ENCODE peak calls at places on chromosomes 7 and 10, in six cellular contexts. P is SK-N-SH, S is fibroblast of lung, K is GM23248, W is HepG2, R is astrocyte. O is an unnamed sample.

GRCh38 chr10:132153616-132154217 is 33.0 kb upstream of the DPYSL4 start:
- DNase-seq in P (no peak), S (no peak), K (no peak), W (no peak), R (no peak), O (no peak)

GRCh38 chr7:35691827-35692307 is 3.1 kb downstream of the HERPUD2 start:
- DNase-seq in P (peak; percentile 56), S (peak; percentile 18), K (peak; percentile 16), W (peak; percentile 54), R (no peak), O (peak; percentile 7)

GRCh38 chr10:50395279-50395678 is 144.0 kb upstream of the ASAH2 start:
- DNase-seq in P (no peak), S (peak; percentile 72), K (peak; percentile 86), W (peak; percentile 85), R (peak; percentile 29), O (peak; percentile 99)

GRCh38 chr10:123635745-123636144 is 30.4 kb upstream of the GPR26 start:
- DNase-seq in P (no peak), S (no peak), K (peak; percentile 16), W (no peak), R (no peak), O (peak; percentile 62)

GRCh38 chr10:88409824-88410223 is 173.3 kb downstream of the RNLS start:
- DNase-seq in P (no peak), S (no peak), K (no peak), W (no peak), R (no peak), O (no peak)

GRCh38 chr10:27719052-27719451 is 26.6 kb downstream of the MKX start:
- DNase-seq in P (no peak), S (no peak), K (no peak), W (no peak), R (no peak), O (no peak)

GRCh38 chr10:119270893-119271361 is 63.6 kb downstream of the GRK5 start:
- DNase-seq in P (no peak), S (peak; percentile 78), K (no peak), W (peak; percentile 75), R (peak; percentile 27), O (peak; percentile 50)

GRCh38 chr7:124328774-124329173 is 295.9 kb upstream of the TMEM229A start:
- DNase-seq in P (no peak), S (no peak), K (no peak), W (no peak), R (no peak), O (no peak)

GRCh38 chr10:14093735-14094484 is 236.8 kb downstream of the FRMD4A start:
- DNase-seq in P (peak; percentile 52), S (peak; percentile 70), K (peak; percentile 74), W (no peak), R (peak; percentile 17), O (peak; percentile 43)

GRCh38 chr7:128264477-128264876 is 23.4 kb downstream of the LEP start:
- DNase-seq in P (no peak), S (no peak), K (no peak), W (no peak), R (no peak), O (no peak)

GRCh38 chr7:100367676-100368613 is 5.3 kb upstream of the PILRA start:
- DNase-seq in P (no peak), S (no peak), K (no peak), W (no peak), R (no peak), O (no peak)

GRCh38 chr7:142880886-142881505 is 4.5 kb downstream of the TRPV6 start:
- DNase-seq in P (peak; percentile 73), S (peak; percentile 14), K (peak; percentile 47), W (peak; percentile 23), R (no peak), O (peak; percentile 68)

GRCh38 chr10:59016043-59016442 is 160.4 kb upstream of the PHYHIPL start:
- DNase-seq in P (no peak), S (no peak), K (no peak), W (no peak), R (no peak), O (no peak)

GRCh38 chr7:1813394-1814088 is 143.5 kb downstream of the ELFN1 start:
- DNase-seq in P (peak; percentile 54), S (no peak), K (no peak), W (no peak), R (no peak), O (no peak)

GRCh38 chr7:7257899-7258692 is 75.8 kb downstream of the C1GALT1 start:
- DNase-seq in P (no peak), S (no peak), K (no peak), W (no peak), R (no peak), O (peak; percentile 23)

GRCh38 chr10:70743879-70744278 is 41.3 kb downstream of the TBATA start:
- DNase-seq in P (no peak), S (no peak), K (no peak), W (no peak), R (no peak), O (no peak)

GRCh38 chr10:80530251-80530650 is 7.5 kb upstream of the SH2D4B start:
- DNase-seq in P (peak; percentile 42), S (peak; percentile 25), K (peak; percentile 34), W (peak; percentile 40), R (no peak), O (no peak)

GRCh38 chr10:32239770-32240169 is 107.2 kb downstream of the EPC1 start:
- DNase-seq in P (no peak), S (peak; percentile 81), K (peak; percentile 82), W (no peak), R (peak; percentile 77), O (peak; percentile 83)

GRCh38 chr7:8391353-8392062 is 41.9 kb upstream of the NXPH1 start:
- DNase-seq in P (no peak), S (no peak), K (no peak), W (no peak), R (no peak), O (no peak)

GRCh38 chr10:34736976-34737771 is 77.9 kb downstream of the PARD3 start:
- DNase-seq in P (no peak), S (no peak), K (no peak), W (peak; percentile 95), R (no peak), O (no peak)

GRCh38 chr7:21300692-21301091 is 127.2 kb upstream of the SP4 start:
- DNase-seq in P (peak; percentile 32), S (no peak), K (no peak), W (peak; percentile 6), R (no peak), O (peak; percentile 3)

GRCh38 chr10:43306899-43307298 is 40.0 kb upstream of the RASGEF1A start:
- DNase-seq in P (no peak), S (no peak), K (no peak), W (no peak), R (no peak), O (no peak)

GRCh38 chr7:74015670-74016069 is 12.3 kb upstream of the ELN start:
- DNase-seq in P (no peak), S (no peak), K (no peak), W (no peak), R (no peak), O (peak; percentile 60)

GRCh38 chr7:141076377-141076776 is 2.5 kb downstream of the TMEM178B start:
- DNase-seq in P (peak; percentile 75), S (no peak), K (no peak), W (no peak), R (no peak), O (no peak)

DNA sequence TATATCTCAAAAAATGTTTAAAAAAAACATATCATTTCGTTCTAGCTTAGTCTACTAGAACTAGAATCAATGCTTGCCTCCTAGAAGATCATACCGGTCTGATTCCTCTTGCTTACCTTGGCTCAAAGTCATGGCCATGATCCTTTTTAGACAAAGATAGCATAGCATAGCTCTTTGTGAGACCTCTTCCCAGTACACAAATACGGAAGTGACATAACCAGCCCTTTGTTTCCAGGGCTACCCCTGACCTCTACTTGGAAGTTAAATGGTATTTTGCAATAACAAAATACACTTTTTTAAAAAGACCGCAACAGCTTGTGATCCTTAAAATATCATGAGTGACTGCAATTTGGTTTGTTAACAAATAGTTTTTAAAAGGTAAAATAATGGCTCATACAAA is 130.7 kb upstream of the NOBOX start:
- DNase-seq in P (no peak), S (no peak), K (no peak), W (peak; percentile 19), R (no peak), O (no peak)
- H3K9ac ChIP-seq in P (no peak overlapping the region), S (no peak overlapping the region), K (no peak overlapping the region), W (no peak overlapping the region), R (no peak overlapping the region), O (no peak overlapping the region)

GRCh38 chr10:100045592-100045991 is 35.8 kb upstream of the DNMBP start:
- DNase-seq in P (no peak), S (peak; percentile 4), K (peak; percentile 7), W (no peak), R (no peak), O (no peak)
- H3K4me2 ChIP-seq in P (no peak overlapping the region), S (no peak overlapping the region), K (no peak overlapping the region), W (no peak overlapping the region), R (peak overlapping the region; percentile 10), O (no peak overlapping the region)

DNA sequence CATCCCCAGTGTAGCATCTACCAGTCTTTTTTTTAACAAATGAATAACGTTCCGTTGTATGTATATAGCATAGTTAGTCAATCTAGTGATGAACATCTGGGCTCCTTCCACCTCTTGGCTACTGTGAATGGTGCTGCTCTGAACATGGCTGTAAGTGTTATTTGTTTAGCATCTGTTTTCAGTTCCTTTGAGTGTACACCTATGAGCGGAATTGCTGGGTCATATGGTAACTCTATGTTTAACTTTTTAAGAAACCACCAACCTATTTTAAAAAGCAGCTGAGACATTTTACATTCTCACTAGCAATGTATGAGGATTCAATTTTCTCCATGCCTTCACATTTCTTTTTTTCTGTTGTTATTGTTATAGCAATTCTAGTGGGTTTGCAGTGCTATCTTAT is 178.2 kb downstream of the DNAJC1 start:
- DNase-seq in P (no peak), S (no peak), K (peak; percentile 2), W (no peak), R (no peak), O (no peak)
- H3K9me3 ChIP-seq in P (peaks cover 25% of the 10 kb centered on the region), S (no peaks in the 10 kb centered on the region), K (peaks cover 9% of the 10 kb centered on the region), W (peaks cover 39% of the 10 kb centered on the region), R (peaks cover 4% of the 10 kb centered on the region), O (peaks cover 12% of the 10 kb centered on the region)

GRCh38 chr10:79447911-79448731 is 2.7 kb upstream of the ZCCHC24 start:
- DNase-seq in P (no peak), S (no peak), K (no peak), W (no peak), R (no peak), O (no peak)

GRCh38 chr10:79444243-79445119 is 943 bp downstream of the ZCCHC24 start:
- DNase-seq in P (peak; percentile 78), S (peak; percentile 90), K (peak; percentile 89), W (no peak), R (no peak), O (peak; percentile 98)

GRCh38 chr10:79445708-79446450 is 455 bp upstream of the ZCCHC24 start:
- DNase-seq in P (peak; percentile 96), S (peak; percentile 99), K (peak; percentile 99), W (peak; percentile 96), R (peak; percentile 97), O (peak; percentile 100)

GRCh38 chr10:79445217-79445707 is at the start of gene ZCCHC24:
- DNase-seq in P (no peak), S (no peak), K (no peak), W (no peak), R (no peak), O (peak; percentile 89)

DNA sequence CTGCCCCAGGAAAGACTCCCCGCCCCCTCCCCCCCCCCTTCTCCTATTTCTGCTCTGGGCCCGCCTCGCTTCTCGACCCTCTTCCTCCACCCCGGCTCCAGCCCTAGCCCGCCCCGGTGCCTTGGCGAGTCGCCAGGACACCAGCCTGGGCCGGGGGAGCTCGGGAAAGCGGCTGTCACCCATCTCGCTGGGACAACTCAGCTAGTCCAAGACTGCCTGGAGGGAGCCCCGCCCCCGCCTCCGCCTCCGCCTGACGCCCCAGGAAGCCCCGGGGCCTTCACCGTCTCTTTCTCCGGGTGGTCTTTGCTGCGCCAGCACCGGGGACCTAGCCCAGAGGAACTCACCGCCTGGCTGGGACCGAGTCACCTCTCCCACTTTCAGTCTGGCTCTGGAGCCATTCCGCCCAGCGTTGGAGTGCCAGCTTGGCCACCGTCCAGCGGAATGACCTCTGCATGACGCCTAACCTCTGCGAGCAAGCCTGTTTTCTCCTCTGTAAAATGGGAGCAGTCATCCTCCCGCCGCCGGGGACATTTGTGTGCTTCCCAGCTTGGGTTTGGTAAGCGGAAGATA is 1.1 kb upstream of the ZCCHC24 start:
- DNase-seq in P (peak; percentile 91), S (peak; percentile 32), K (peak; percentile 58), W (no peak), R (no peak), O (peak; percentile 80)
- H3K9ac ChIP-seq in P (no peak overlapping the region), S (peak overlapping the region; percentile 72), K (peak overlapping the region; percentile 83), W (no peak overlapping the region), R (peak overlapping the region; percentile 82), O (peak overlapping the region; percentile 4)